ENCODE peak calls at places on chromosomes 1 and 21, in ten cellular contexts. C is testis; R is H9; I is upper lobe of right lung; M is AG10803; O is mesothelial cell of epicardium; Y is tibial artery; S is ovary; D is thoracic aorta; J is CD8-positive, alpha-beta T cell. Z is an unnamed sample.

GRCh38 chr1:210228158-210228557 is 4.4 kb upstream of the SERTAD4 start:
- DNase-seq in D (no peak), I (no peak), O (no peak), S (no peak), Y (no peak), J (no peak), C (no peak), R (no peak), M (no peak), Z (no peak)

GRCh38 chr21:45293214-45293725 is 5.6 kb upstream of the POFUT2 start:
- DNase-seq in M (peak; percentile 48), J (no peak), R (peak; percentile 27), O (no peak), C (peak; percentile 25), S (peak; percentile 66), I (peak; percentile 67), D (no peak), Y (peak; percentile 83), Z (no peak)

GRCh38 chr1:942864-943533 is 16.1 kb downstream of the NOC2L start:
- DNase-seq in R (no peak), I (no peak), D (no peak), M (no peak), Y (no peak), S (peak; percentile 73), J (no peak), C (peak; percentile 55), O (no peak), Z (no peak)

GRCh38 chr1:42953182-42954180 is 5.2 kb downstream of the SLC2A1 start:
- DNase-seq in O (no peak), I (no peak), C (no peak), S (no peak), Y (no peak), M (no peak), R (no peak), D (no peak), J (no peak), Z (no peak)

GRCh38 chr1:214264196-214264595 is 16.8 kb upstream of the SMYD2 start:
- DNase-seq in J (no peak), I (no peak), D (no peak), R (no peak), Y (no peak), S (no peak), M (peak; percentile 51), O (no peak), C (no peak), Z (no peak)

GRCh38 chr1:162541619-162542141 is 19.8 kb upstream of the UAP1 start:
- DNase-seq in Y (peak; percentile 73), R (no peak), J (no peak), D (peak; percentile 53), M (peak; percentile 98), C (peak; percentile 65), S (no peak), I (no peak), O (no peak), Z (no peak)

GRCh38 chr1:85494074-85494956 is 29.4 kb upstream of the DDAH1 start:
- DNase-seq in Y (no peak), C (no peak), R (no peak), D (no peak), I (no peak), O (no peak), M (no peak), J (no peak), S (no peak), Z (no peak)

GRCh38 chr1:93775224-93775623 is 93.6 kb upstream of the BCAR3 start:
- DNase-seq in S (no peak), C (no peak), D (no peak), M (no peak), O (no peak), R (no peak), Y (no peak), I (peak; percentile 83), J (no peak), Z (no peak)

GRCh38 chr1:43836267-43836951 is 97.2 kb upstream of the ARTN start:
- DNase-seq in D (no peak), M (no peak), R (no peak), J (peak; percentile 52), I (peak; percentile 82), C (no peak), S (peak; percentile 55), O (peak; percentile 76), Y (peak; percentile 74), Z (no peak)

GRCh38 chr1:97356309-97356708 is 564.5 kb downstream of the DPYD start:
- DNase-seq in I (no peak), C (no peak), S (no peak), O (no peak), Y (no peak), M (no peak), D (no peak), J (no peak), R (no peak), Z (no peak)

GRCh38 chr1:50308883-50309282 is 114.4 kb downstream of the DMRTA2 start:
- DNase-seq in S (no peak), I (no peak), O (no peak), D (no peak), Y (no peak), M (peak; percentile 6), C (peak; percentile 52), R (peak; percentile 71), J (no peak), Z (no peak)

GRCh38 chr1:27233677-27234053 is 767 bp upstream of the WDTC1 start:
- DNase-seq in C (peak; percentile 24), Y (no peak), O (no peak), M (no peak), D (no peak), I (no peak), J (no peak), S (no peak), R (peak; percentile 42), Z (no peak)

GRCh38 chr1:182485861-182486260 is 35.9 kb downstream of the RGSL1 start:
- DNase-seq in O (no peak), M (no peak), I (no peak), R (no peak), Y (no peak), S (no peak), D (no peak), C (no peak), J (no peak), Z (no peak)

GRCh38 chr21:38950388-38951094 is 144.8 kb downstream of the ETS2 start:
- DNase-seq in J (no peak), C (no peak), S (no peak), R (no peak), I (no peak), Y (no peak), O (no peak), D (no peak), M (no peak), Z (no peak)

GRCh38 chr1:234495231-234495990 is 16.4 kb upstream of the TARBP1 start:
- DNase-seq in M (peak; percentile 90), O (no peak), D (no peak), J (no peak), R (no peak), C (no peak), I (no peak), S (no peak), Y (no peak), Z (no peak)

DNA sequence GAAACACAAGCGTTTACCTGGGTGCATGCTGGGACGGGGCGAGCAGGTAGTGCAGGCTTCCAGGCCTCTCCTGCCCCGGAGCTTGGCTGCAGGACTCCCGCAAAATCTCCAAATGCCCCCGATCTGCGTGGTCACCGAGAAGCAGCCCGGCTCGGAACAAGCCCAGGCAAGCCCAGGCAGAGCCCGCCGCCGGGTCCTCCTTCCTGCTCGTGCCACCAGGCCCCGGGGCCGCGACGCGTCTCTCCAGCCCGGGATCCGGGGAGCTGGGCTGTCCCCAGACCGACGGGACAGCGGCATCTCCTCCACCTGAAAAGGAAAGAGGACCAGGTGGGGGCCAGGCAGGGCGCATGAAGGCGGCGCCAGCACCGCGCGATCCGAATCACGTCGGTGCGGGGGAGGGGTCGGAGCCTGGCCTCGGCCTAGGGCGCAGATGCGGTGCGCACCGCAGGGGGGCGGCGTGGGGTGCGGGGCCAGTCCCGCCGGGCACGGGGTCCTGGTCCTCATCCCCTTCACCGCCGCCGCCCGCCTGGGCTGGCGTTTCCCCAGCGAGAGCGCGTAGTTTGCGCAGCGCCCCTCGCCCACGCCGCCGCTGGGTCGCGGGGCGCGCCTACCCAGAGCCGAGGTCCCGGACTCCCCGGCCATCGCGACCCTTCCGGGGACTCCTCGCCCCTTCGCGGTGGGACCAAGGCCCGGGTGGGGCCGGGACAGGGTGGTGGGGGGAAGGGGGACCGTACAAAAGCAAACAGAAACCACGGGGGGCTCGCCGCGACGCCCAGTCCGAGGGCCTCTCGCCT is 52.4 kb upstream of the H6PD start:
- DNase-seq in I (peak; percentile 86), M (peak; percentile 56), J (no peak), D (no peak), O (peak; percentile 42), R (peak; percentile 62), Y (no peak), S (peak; percentile 77), C (peak; percentile 71), Z (no peak)
- TF ChIP-seq CTCF in I (peak; percentile 23), M (no peak), J (no peak), D (peak; percentile 38), O (peak; percentile 31), R (no peak), Y (no peak), S (peak; percentile 59), C (peak; percentile 19), Z (no peak)

DNA sequence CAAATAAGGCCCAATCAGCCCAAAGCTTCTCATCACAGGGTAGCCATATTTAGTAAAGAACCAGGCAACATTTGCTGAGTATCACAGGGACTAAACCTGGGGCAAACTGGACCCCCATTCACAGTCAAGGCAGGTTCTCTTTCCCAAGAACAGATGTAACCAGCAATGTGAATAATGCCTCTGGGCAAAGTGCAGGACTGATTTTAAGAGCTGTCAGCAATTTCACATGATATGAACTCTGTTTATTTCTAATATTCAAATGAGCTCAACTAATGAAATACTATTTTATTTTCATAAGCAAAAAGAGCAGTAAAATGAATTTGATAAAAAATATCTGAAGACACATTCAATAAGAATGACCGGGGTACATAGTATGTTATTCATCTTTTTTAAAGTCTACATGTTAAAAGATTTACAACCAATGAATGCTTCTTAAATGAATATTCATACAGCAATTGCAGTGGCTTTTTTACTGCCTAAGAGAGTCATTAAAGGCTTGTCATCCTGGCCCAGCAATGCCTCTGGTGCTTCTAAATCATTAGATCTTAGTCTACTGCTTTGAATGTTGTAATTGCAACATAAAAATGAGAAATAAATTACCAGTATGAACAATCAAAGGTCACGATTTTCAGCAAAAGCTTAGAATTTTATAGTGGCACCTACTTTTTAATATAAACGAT is 308.8 kb downstream of the SMYD3 start:
- DNase-seq in S (no peak), M (peak; percentile 52), J (no peak), O (no peak), I (no peak), R (no peak), C (no peak), Y (no peak), D (no peak), Z (no peak)
- TF ChIP-seq CTCF in S (no peak), M (no peak), J (no peak), O (no peak), I (no peak), R (no peak), C (no peak), Y (no peak), D (no peak), Z (no peak)

GRCh38 chr1:159775716-159776115 is 5.0 kb upstream of the DUSP23 start:
- DNase-seq in C (no peak), Y (no peak), J (no peak), S (no peak), D (no peak), O (no peak), R (no peak), I (no peak), M (peak; percentile 9), Z (no peak)
- TF ChIP-seq CTCF in C (no peak), Y (no peak), J (no peak), S (no peak), D (no peak), O (no peak), R (no peak), I (no peak), M (peak; percentile 21), Z (no peak)

GRCh38 chr1:102772831-102773230 is 335.5 kb downstream of the COL11A1 start:
- DNase-seq in S (no peak), R (no peak), O (no peak), C (no peak), I (no peak), M (no peak), Y (no peak), J (no peak), D (no peak), Z (no peak)
- TF ChIP-seq CTCF in S (no peak), R (peak; percentile 51), O (no peak), C (no peak), I (no peak), M (no peak), Y (no peak), J (no peak), D (no peak), Z (no peak)

Z was measured in natural killer cell.